ENCODE peak calls at places on chromosomes 2 and 18, in six cellular contexts. P is K562, K is H1, G is HepG2, F is GM12878, Y is SK-N-SH. S is an unnamed sample.

GRCh38 chr2:18991177-18992168 is 366.9 kb downstream of the OSR1 start:
- DNase-seq in Y (no peak), F (no peak), K (no peak), P (no peak), G (no peak), S (no peak)

GRCh38 chr2:56376699-56377665 is 193.2 kb downstream of the CCDC85A start:
- DNase-seq in P (no peak), F (no peak), G (no peak), K (no peak), Y (no peak), S (no peak)

GRCh38 chr2:67650292-67651133 is 253.4 kb downstream of the ETAA1 start:
- DNase-seq in G (peak; percentile 63), F (no peak), K (peak; percentile 76), Y (peak; percentile 67), P (peak; percentile 26), S (peak; percentile 43)

GRCh38 chr2:29114841-29115609 is at the start of gene CLIP4:
- DNase-seq in G (no peak), P (peak; percentile 25), F (no peak), K (peak; percentile 60), Y (peak; percentile 92), S (no peak)

GRCh38 chr2:121093735-121094520 is 191.1 kb downstream of the TFCP2L1 start:
- DNase-seq in P (no peak), F (no peak), K (no peak), Y (no peak), G (no peak), S (no peak)

GRCh38 chr2:57892920-57893319 is 153.7 kb upstream of the VRK2 start:
- DNase-seq in P (no peak), K (no peak), G (no peak), F (peak; percentile 85), Y (no peak), S (no peak)

GRCh38 chr2:111176388-111176787 is 55.7 kb downstream of the BCL2L11 start:
- DNase-seq in F (no peak), K (no peak), P (no peak), Y (no peak), G (peak; percentile 38), S (no peak)

GRCh38 chr18:75070625-75071483 is 138.1 kb downstream of the PTGR3 start:
- DNase-seq in K (no peak), P (peak; percentile 18), G (peak; percentile 74), Y (no peak), F (peak; percentile 37), S (peak; percentile 90)

GRCh38 chr2:64765160-64765805 is 111.6 kb upstream of the SERTAD2 start:
- DNase-seq in G (no peak), F (no peak), P (no peak), K (no peak), Y (no peak), S (no peak)

GRCh38 chr2:64721326-64721633 is 67.6 kb upstream of the SERTAD2 start:
- DNase-seq in P (no peak), G (no peak), Y (no peak), F (no peak), K (no peak), S (no peak)

GRCh38 chr2:240962371-240963064 is 35.9 kb upstream of the SNED1 start:
- DNase-seq in K (peak; percentile 52), Y (peak; percentile 58), P (no peak), G (peak; percentile 28), F (no peak), S (no peak)

GRCh38 chr2:3585239-3586109 is 9.4 kb upstream of the COLEC11 start:
- DNase-seq in F (no peak), K (no peak), Y (peak; percentile 82), P (peak; percentile 31), G (peak; percentile 88), S (no peak)

GRCh38 chr2:143893340-143893739 is 626.6 kb downstream of the ZEB2 start:
- DNase-seq in P (no peak), K (no peak), F (no peak), G (no peak), Y (peak; percentile 44), S (no peak)

GRCh38 chr2:46294185-46294836 is 2.9 kb upstream of the EPAS1 start:
- DNase-seq in Y (peak; percentile 77), K (peak; percentile 71), G (no peak), F (no peak), P (peak; percentile 61), S (no peak)

GRCh38 chr18:3456686-3457069 is 6.7 kb downstream of the TGIF1 start:
- DNase-seq in G (peak; percentile 89), K (no peak), P (no peak), Y (no peak), F (no peak), S (no peak)

GRCh38 chr2:9814129-9814868 is 29.0 kb upstream of the TAF1B start:
- DNase-seq in G (no peak), Y (no peak), P (no peak), F (no peak), K (no peak), S (no peak)
- TF ChIP-seq CTCF in G (no peak), Y (no peak), P (no peak), F (no peak), K (no peak), S (no peak)

GRCh38 chr2:176101862-176102261 is 2.3 kb downstream of the HOXD12 start:
- DNase-seq in P (no peak), K (peak; percentile 46), Y (no peak), G (no peak), F (no peak), S (no peak)
- H3K4me3 ChIP-seq in P (no peak overlapping the region), K (no peak overlapping the region), Y (no peak overlapping the region), G (no peak overlapping the region), F (no peak overlapping the region), S (no peak overlapping the region)

DNA sequence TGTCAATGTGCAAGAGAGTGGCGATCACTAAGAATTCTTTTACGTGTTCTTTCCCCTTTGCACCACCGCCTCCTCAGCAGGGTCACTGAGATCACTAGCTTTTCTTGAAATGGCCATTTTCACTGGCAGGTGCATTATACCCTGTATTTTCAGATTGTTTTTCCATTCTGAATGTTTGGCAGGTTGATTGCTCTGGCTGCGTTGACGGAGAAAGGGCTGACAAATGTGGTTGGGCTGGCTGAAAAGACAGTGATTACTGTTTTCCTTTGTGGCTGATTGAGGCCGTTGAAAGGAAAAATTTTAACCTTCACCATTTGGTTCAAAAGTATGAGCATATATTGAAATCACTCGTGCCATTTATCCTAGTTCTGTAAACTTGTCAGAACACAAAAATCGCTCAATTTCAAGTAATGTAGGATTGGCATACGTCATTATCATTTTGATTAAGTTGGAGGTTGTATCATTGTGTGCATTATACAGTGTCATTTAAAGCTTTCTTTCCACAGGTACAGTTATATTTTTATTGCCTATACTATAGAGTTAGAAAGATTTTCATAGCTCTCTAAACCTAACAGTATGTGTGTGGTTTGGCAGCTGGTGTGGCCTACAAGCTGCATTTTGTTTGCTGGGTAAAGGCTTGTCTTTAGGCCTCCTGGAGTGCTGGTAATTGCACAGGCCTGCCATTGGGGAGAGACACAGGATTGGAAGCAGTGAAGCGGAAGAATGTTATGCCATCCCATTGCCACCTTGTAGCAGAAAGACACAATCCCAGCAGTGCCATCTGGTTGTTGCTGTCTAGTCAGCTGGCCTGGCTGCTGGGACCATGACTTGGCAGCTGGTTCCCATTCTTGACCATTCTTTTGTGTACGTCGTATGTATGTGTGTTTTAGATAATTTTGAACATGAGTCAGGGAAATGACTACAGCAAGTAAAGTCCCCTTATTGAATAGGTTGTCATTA is 36.7 kb downstream of the DYNC1I2 start:
- DNase-seq in K (no peak), G (peak; percentile 12), P (no peak), F (no peak), Y (peak; percentile 30), S (no peak)
- TF ChIP-seq GABPA in K (no peak), G (no peak), P (no peak), F (no peak), Y (no peak), S (no peak)

DNA sequence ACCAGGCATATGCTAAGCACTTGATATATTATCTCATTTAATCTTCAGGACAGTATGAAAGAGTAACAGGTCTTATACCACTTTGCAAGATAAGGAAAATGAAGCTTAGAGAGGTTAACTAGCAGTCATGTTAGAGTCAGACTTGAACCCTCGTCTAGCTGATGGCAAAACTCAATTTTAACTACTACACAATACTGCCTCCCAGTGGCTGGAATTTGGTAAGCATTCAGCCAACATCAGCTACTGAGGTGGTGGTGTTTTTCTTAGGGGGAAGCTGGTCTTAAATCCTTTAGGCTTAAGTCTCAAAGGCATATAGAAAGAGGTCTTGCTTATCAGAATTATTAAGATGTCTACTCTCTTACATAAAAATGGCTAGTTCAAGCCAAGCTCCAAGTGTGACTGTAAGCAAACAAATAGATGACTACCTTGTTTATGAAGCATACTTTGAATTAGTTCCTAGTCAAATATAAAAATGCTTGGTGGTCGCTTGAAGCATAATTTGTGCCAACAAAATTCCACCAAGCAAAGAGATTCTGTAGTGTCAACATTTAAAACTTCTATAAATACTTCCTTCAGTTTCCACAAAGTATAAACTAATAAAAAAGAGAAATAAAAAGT is 325.4 kb upstream of the FIGN start:
- DNase-seq in Y (peak; percentile 14), G (peak; percentile 53), K (peak; percentile 85), F (peak; percentile 13), P (peak; percentile 18), S (peak; percentile 8)
- TF ChIP-seq CTCF in Y (peak; percentile 79), G (peak; percentile 82), K (peak; percentile 88), F (peak; percentile 69), P (peak; percentile 35), S (peak; percentile 55)

GRCh38 chr2:127733816-127734537 is 32.7 kb downstream of the SFT2D3 start:
- DNase-seq in K (no peak), F (no peak), G (no peak), Y (no peak), P (no peak), S (no peak)
- H3K4me3 ChIP-seq in K (no peak overlapping the region), F (no peak overlapping the region), G (no peak overlapping the region), Y (no peak overlapping the region), P (no peak overlapping the region), S (no peak overlapping the region)

GRCh38 chr2:8059255-8059654 is 622.6 kb upstream of the ID2 start:
- DNase-seq in P (no peak), Y (no peak), K (no peak), G (no peak), F (no peak), S (no peak)
- TF ChIP-seq GABPA in P (no peak), Y (no peak), K (no peak), G (no peak), F (no peak), S (no peak)

GRCh38 chr2:83305758-83306378 is 1153.2 kb downstream of the SUCLG1 start:
- DNase-seq in G (no peak), P (no peak), K (no peak), F (no peak), Y (no peak), S (no peak)
- TF ChIP-seq CTCF in G (no peak), P (no peak), K (no peak), F (no peak), Y (no peak), S (no peak)

S was measured in HL-60.